ENCODE peak calls at places on chromosomes 16 and 17, in four cellular contexts. A is stimulated activated CD4-positive, alpha-beta T cell treated with anti-CD3 and anti-CD28 coated beads, Interleukin-2, amount 100 ng/mL, for 48 hours; E is cardiac muscle cell; W is T-helper 2 cell. Y is an unnamed sample.

GRCh38 chr17:68328676-68329075 is 37.4 kb downstream of the ARSG start:
- DNase-seq in A (no peak), E (no peak), W (no peak), Y (no peak)

GRCh38 chr16:35734728-35735402 is 2275.5 kb downstream of the TP53TG3F start:
- DNase-seq in A (no peak), E (no peak), W (no peak), Y (no peak)

GRCh38 chr17:50274142-50274944 is at the start of gene TMEM92:
- DNase-seq in A (no peak), E (peak), W (no peak), Y (no peak)

GRCh38 chr16:88005148-88005547 is 53.9 kb downstream of the BANP start:
- DNase-seq in A (no peak), E (peak), W (no peak), Y (no peak)

GRCh38 chr17:30344283-30345088 is 10.6 kb upstream of the TMIGD1 start:
- DNase-seq in A (no peak), E (peak), W (no peak), Y (peak)

GRCh38 chr17:36592316-36592710 is 634 bp downstream of the DHRS11 start:
- DNase-seq in A (no peak), E (peak), W (no peak), Y (no peak)

GRCh38 chr17:57694051-57694450 is 51.0 kb downstream of the CCDC182 start:
- DNase-seq in A (no peak), E (no peak), W (no peak), Y (no peak)

GRCh38 chr16:685967-686366 is 1.8 kb upstream of the JMJD8 start:
- DNase-seq in A (no peak), E (peak), W (no peak), Y (no peak)

GRCh38 chr16:22685162-22685830 is 128.7 kb upstream of the HS3ST2 start:
- DNase-seq in A (no peak), E (no peak), W (no peak), Y (no peak)

GRCh38 chr16:66472961-66473610 is 46.0 kb downstream of the BEAN1 start:
- DNase-seq in A (no peak), E (no peak), W (no peak), Y (no peak)

Y was measured in head of caudate nucleus.